ENCODE peak calls at places on chromosomes 11 and 22, in six cellular contexts. S, E, V, T, Y and N are unnamed samples.

GRCh38 chr22:47352920-47353700 is 590.7 kb downstream of the TBC1D22A start:
- DNase-seq in S (no peak), E (no peak), V (no peak), T (no peak), Y (no peak), N (no peak)

GRCh38 chr11:64763804-64764611 is 4.2 kb upstream of the PYGM start:
- DNase-seq in S (peak), E (no peak), V (no peak), T (no peak), Y (no peak), N (no peak)

GRCh38 chr11:62860835-62861563 is 19.7 kb upstream of the SLC3A2 start:
- DNase-seq in S (no peak), E (no peak), V (no peak), T (no peak), Y (no peak), N (no peak)

GRCh38 chr11:124768914-124769313 is 6.8 kb upstream of the ESAM start:
- DNase-seq in S (no peak), E (no peak), V (peak), T (no peak), Y (no peak), N (no peak)

GRCh38 chr11:2108675-2109481 is 30.3 kb downstream of the IGF2 start:
- DNase-seq in S (no peak), E (no peak), V (no peak), T (no peak), Y (peak), N (no peak)

GRCh38 chr22:33806191-33806590 is 114.1 kb downstream of the LARGE1 start:
- DNase-seq in S (no peak), E (no peak), V (peak), T (no peak), Y (no peak), N (peak)

GRCh38 chr11:65414776-65415498 is 7.7 kb upstream of the NEAT1 start:
- DNase-seq in S (no peak), E (peak), V (peak), T (no peak), Y (peak), N (no peak)

GRCh38 chr22:49345896-49346295 is 481.8 kb downstream of the BRD1 start:
- DNase-seq in S (no peak), E (no peak), V (no peak), T (no peak), Y (peak), N (no peak)

GRCh38 chr11:100739636-100740035 is 52.5 kb downstream of the ARHGAP42 start:
- DNase-seq in S (no peak), E (peak), V (no peak), T (peak), Y (no peak), N (no peak)

GRCh38 chr11:119195680-119196079 is 10.4 kb downstream of the NHERF4 start:
- DNase-seq in S (no peak), E (peak), V (peak), T (peak), Y (peak), N (no peak)

GRCh38 chr11:73958521-73959141 is 7.8 kb downstream of the DNAJB13 start:
- DNase-seq in S (no peak), E (no peak), V (no peak), T (no peak), Y (peak), N (no peak)

GRCh38 chr11:122775675-122776271 is 62.5 kb upstream of the CRTAM start:
- DNase-seq in S (no peak), E (no peak), V (no peak), T (no peak), Y (no peak), N (no peak)

GRCh38 chr11:19393119-19393518 is 152.4 kb upstream of the E2F8 start:
- DNase-seq in S (no peak), E (no peak), V (no peak), T (no peak), Y (no peak), N (no peak)

GRCh38 chr11:75268626-75269366 is 28.2 kb downstream of the TPBGL start:
- DNase-seq in S (no peak), E (no peak), V (peak), T (no peak), Y (peak), N (no peak)

GRCh38 chr22:30717952-30718351 is 23.3 kb downstream of the OSBP2 start:
- DNase-seq in S (no peak), E (no peak), V (no peak), T (no peak), Y (no peak), N (no peak)

GRCh38 chr22:49532831-49533802 is 294.6 kb downstream of the BRD1 start:
- DNase-seq in S (no peak), E (no peak), V (no peak), T (no peak), Y (peak), N (no peak)

GRCh38 chr11:66617148-66617814 is 851 bp downstream of the RBM14 start:
- DNase-seq in S (no peak), E (peak), V (no peak), T (no peak), Y (peak), N (no peak)